ENCODE peak calls at places on chromosomes 11 and 22, in eight cellular contexts. J, I, O, U, E, A, K and T are unnamed samples.

GRCh38 chr11:61769169-61769920 is 16.9 kb downstream of the MYRF start:
- DNase-seq in J (peak; percentile 44), I (no peak), O (no peak), U (no peak), E (no peak), A (no peak), K (no peak), T (no peak)

GRCh38 chr22:17562906-17563870 is at the start of gene SLC25A18:
- DNase-seq in J (no peak), I (no peak), O (no peak), U (no peak), E (peak; percentile 51), A (no peak), K (peak; percentile 21), T (peak; percentile 29)

GRCh38 chr11:69232821-69233760 is 60.9 kb upstream of the MYEOV start:
- DNase-seq in J (no peak), I (no peak), O (no peak), U (no peak), E (no peak), A (peak; percentile 10), K (no peak), T (no peak)

GRCh38 chr11:12212181-12212820 is 101.9 kb downstream of the MICAL2 start:
- DNase-seq in J (no peak), I (no peak), O (no peak), U (no peak), E (no peak), A (no peak), K (no peak), T (no peak)

GRCh38 chr11:86748296-86748695 is 52.0 kb upstream of the PRSS23 start:
- DNase-seq in J (no peak), I (no peak), O (no peak), U (no peak), E (no peak), A (no peak), K (no peak), T (no peak)

GRCh38 chr22:42994917-42995562 is 19.9 kb downstream of the PACSIN2 start:
- DNase-seq in J (no peak), I (peak; percentile 52), O (no peak), U (no peak), E (peak; percentile 38), A (peak; percentile 76), K (peak; percentile 75), T (no peak)

GRCh38 chr11:125452125-125452470 is 44.0 kb downstream of the FEZ1 start:
- DNase-seq in J (no peak), I (no peak), O (no peak), U (no peak), E (no peak), A (no peak), K (no peak), T (no peak)

GRCh38 chr11:97856666-97857065 is 1164.1 kb upstream of the CNTN5 start:
- DNase-seq in J (no peak), I (no peak), O (no peak), U (no peak), E (no peak), A (no peak), K (no peak), T (no peak)

GRCh38 chr11:19736831-19737230 is 24.2 kb downstream of the NAV2 start:
- DNase-seq in J (no peak), I (no peak), O (no peak), U (no peak), E (no peak), A (no peak), K (no peak), T (no peak)

GRCh38 chr22:26718905-26719304 is 61.5 kb downstream of the MIAT start:
- DNase-seq in J (no peak), I (no peak), O (no peak), U (no peak), E (no peak), A (no peak), K (no peak), T (no peak)

GRCh38 chr11:119774180-119774763 is 45.3 kb upstream of the NECTIN1 start:
- DNase-seq in J (peak; percentile 64), I (no peak), O (peak; percentile 63), U (no peak), E (no peak), A (no peak), K (no peak), T (no peak)

GRCh38 chr22:41565403-41566054 is 4.7 kb downstream of the CSDC2 start:
- DNase-seq in J (no peak), I (no peak), O (no peak), U (no peak), E (no peak), A (no peak), K (peak; percentile 27), T (peak; percentile 68)

GRCh38 chr11:5679811-5680210 is 5.1 kb downstream of the TRIM5 start:
- DNase-seq in J (no peak), I (no peak), O (no peak), U (no peak), E (no peak), A (no peak), K (no peak), T (no peak)

GRCh38 chr11:119056397-119056999 is 507 bp downstream of the HYOU1 start:
- DNase-seq in J (peak; percentile 55), I (peak; percentile 61), O (peak; percentile 44), U (peak; percentile 46), E (no peak), A (peak; percentile 56), K (peak; percentile 70), T (no peak)

GRCh38 chr22:40789131-40789530 is 30.0 kb downstream of the SLC25A17 start:
- DNase-seq in J (no peak), I (no peak), O (no peak), U (no peak), E (no peak), A (no peak), K (no peak), T (no peak)

GRCh38 chr11:27429740-27430451 is 42.7 kb downstream of the LGR4 start:
- DNase-seq in J (no peak), I (no peak), O (no peak), U (no peak), E (no peak), A (no peak), K (no peak), T (peak; percentile 50)

GRCh38 chr22:45678961-45679912 is 7.6 kb downstream of the ATXN10 start:
- DNase-seq in J (no peak), I (no peak), O (no peak), U (no peak), E (peak; percentile 19), A (no peak), K (no peak), T (no peak)

GRCh38 chr11:95585752-95586077 is 203.9 kb downstream of the FAM76B start:
- DNase-seq in J (no peak), I (no peak), O (no peak), U (no peak), E (no peak), A (no peak), K (no peak), T (no peak)

GRCh38 chr11:117502285-117502856 is 174.7 kb downstream of the CEP164 start:
- DNase-seq in J (no peak), I (no peak), O (no peak), U (no peak), E (no peak), A (no peak), K (no peak), T (no peak)

GRCh38 chr22:48144318-48144717 is 1381.9 kb downstream of the TBC1D22A start:
- DNase-seq in J (no peak), I (no peak), O (no peak), U (no peak), E (no peak), A (no peak), K (no peak), T (no peak)

GRCh38 chr22:45125198-45125597 is 38.5 kb upstream of the NUP50 start:
- DNase-seq in J (no peak), I (no peak), O (no peak), U (no peak), E (no peak), A (no peak), K (no peak), T (no peak)

GRCh38 chr22:44813416-44813815 is 61.0 kb downstream of the ARHGAP8 start:
- DNase-seq in J (no peak), I (no peak), O (no peak), U (no peak), E (no peak), A (no peak), K (no peak), T (no peak)